ENCODE peak calls at places on chromosomes 7 and 10, in four cellular contexts. A is mesendoderm, I is IMR-90, H is H1. K is an unnamed sample.

GRCh38 chr7:55415173-55415778 is 50.1 kb downstream of the LANCL2 start:
- DNase-seq in I (peak), A (peak), H (peak), K (peak)

GRCh38 chr7:32921896-32922295 is 30.3 kb upstream of the KBTBD2 start:
- DNase-seq in A (no peak), H (no peak), I (peak), K (no peak)

GRCh38 chr10:18334116-18334867 is 194.1 kb downstream of the CACNB2 start:
- DNase-seq in A (no peak), H (no peak), I (peak), K (no peak)

GRCh38 chr7:32091608-32092210 is 21.5 kb upstream of the PDE1C start:
- DNase-seq in H (no peak), I (no peak), A (no peak), K (no peak)

GRCh38 chr7:159096736-159097581 is 47.7 kb downstream of the VIPR2 start:
- DNase-seq in I (no peak), A (no peak), H (peak), K (peak)

GRCh38 chr10:70651661-70652060 is 20.6 kb upstream of the ADAMTS14 start:
- DNase-seq in I (no peak), H (no peak), A (peak), K (no peak)

GRCh38 chr7:39952378-39952777 is 2.3 kb downstream of the CDK13 start:
- DNase-seq in I (peak), H (no peak), A (no peak), K (no peak)

GRCh38 chr7:46554688-46555422 is 633.8 kb upstream of the IGFBP3 start:
- DNase-seq in A (peak), I (peak), H (no peak), K (no peak)

GRCh38 chr7:101273126-101273525 is 28.2 kb upstream of the FIS1 start:
- DNase-seq in H (no peak), A (no peak), I (no peak), K (no peak)

GRCh38 chr10:114507449-114507848 is 103.1 kb upstream of the AFAP1L2 start:
- DNase-seq in A (no peak), H (no peak), I (no peak), K (no peak)

GRCh38 chr7:112452102-112452888 is 2.0 kb downstream of the IFRD1 start:
- DNase-seq in I (peak), A (peak), H (peak), K (peak)

GRCh38 chr10:82319558-82319957 is 444.6 kb downstream of the NRG3 start:
- DNase-seq in I (no peak), A (peak), H (no peak), K (peak)

GRCh38 chr7:147547252-147547897 is 1043.2 kb upstream of the C7orf33 start:
- DNase-seq in H (peak), A (peak), I (peak), K (peak)

GRCh38 chr10:97573021-97573420 is 442 bp downstream of the ANKRD2 start:
- DNase-seq in I (peak), A (no peak), H (no peak), K (no peak)

GRCh38 chr10:18164771-18165361 is 24.6 kb downstream of the CACNB2 start:
- DNase-seq in I (peak), A (no peak), H (no peak), K (no peak)

GRCh38 chr10:89355373-89355772 is 22.5 kb upstream of the IFIT1B start:
- DNase-seq in I (peak), H (no peak), A (no peak), K (no peak)

GRCh38 chr10:101625821-101626412 is 37.8 kb downstream of the DPCD start:
- DNase-seq in H (no peak), I (no peak), A (no peak), K (no peak)

GRCh38 chr10:6023661-6024333 is 38.4 kb downstream of the IL2RA start:
- DNase-seq in A (no peak), H (no peak), I (no peak), K (no peak)

GRCh38 chr7:140654661-140655060 is 14.0 kb upstream of the DENND2A start:
- DNase-seq in H (no peak), I (no peak), A (no peak), K (no peak)

GRCh38 chr10:1665681-1666080 is 71.6 kb downstream of the ADARB2 start:
- DNase-seq in A (no peak), H (no peak), I (no peak), K (no peak)

GRCh38 chr7:80552304-80552703 is 40.4 kb upstream of the GNAT3 start:
- DNase-seq in I (peak), H (no peak), A (no peak), K (no peak)

GRCh38 chr7:54546986-54547314 is 4.8 kb downstream of the VSTM2A start:
- DNase-seq in A (no peak), H (no peak), I (no peak), K (no peak)

GRCh38 chr7:134458341-134458805 is 527 bp downstream of the AKR1B1 start:
- DNase-seq in H (peak), I (peak), A (peak), K (peak)

GRCh38 chr7:127362364-127363027 is 30.0 kb downstream of the ZNF800 start:
- DNase-seq in I (no peak), H (no peak), A (no peak), K (no peak)

DNA sequence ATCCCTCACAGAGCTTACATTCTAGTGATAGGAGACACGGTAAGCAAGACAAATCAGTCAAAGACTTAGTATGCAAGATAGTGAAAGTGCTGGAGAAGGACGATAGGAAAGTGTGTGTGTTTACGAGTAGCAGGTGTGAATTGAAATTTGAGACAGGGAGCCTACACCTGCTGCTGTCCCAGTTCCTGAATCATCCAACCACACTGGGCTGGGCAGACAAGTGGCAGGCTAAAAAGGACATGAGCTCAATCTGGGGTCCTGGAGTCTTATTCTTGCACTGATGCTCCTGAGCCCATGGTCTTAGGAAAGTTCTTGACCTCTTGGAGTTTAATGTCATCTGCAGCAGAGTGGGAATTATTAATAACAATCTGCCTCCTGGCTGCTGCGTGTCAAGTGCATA is 16.2 kb downstream of the RBP3 start:
- DNase-seq in A (no peak), I (no peak), H (no peak), K (no peak)
- H4K5ac ChIP-seq in A (no peak), I (no peak), H (no peak), K (no peak)

GRCh38 chr10:78578929-78579328 is 489.8 kb upstream of the ZMIZ1 start:
- DNase-seq in A (no peak), H (no peak), I (peak), K (no peak)

GRCh38 chr10:78579586-78579985 is 489.2 kb upstream of the ZMIZ1 start:
- DNase-seq in A (no peak), H (no peak), I (no peak), K (no peak)

GRCh38 chr10:78579995-78580394 is 488.8 kb upstream of the ZMIZ1 start:
- DNase-seq in A (no peak), H (no peak), I (no peak), K (no peak)

GRCh38 chr10:78582540-78582939 is 486.2 kb upstream of the ZMIZ1 start:
- DNase-seq in A (no peak), H (no peak), I (no peak), K (no peak)

DNA sequence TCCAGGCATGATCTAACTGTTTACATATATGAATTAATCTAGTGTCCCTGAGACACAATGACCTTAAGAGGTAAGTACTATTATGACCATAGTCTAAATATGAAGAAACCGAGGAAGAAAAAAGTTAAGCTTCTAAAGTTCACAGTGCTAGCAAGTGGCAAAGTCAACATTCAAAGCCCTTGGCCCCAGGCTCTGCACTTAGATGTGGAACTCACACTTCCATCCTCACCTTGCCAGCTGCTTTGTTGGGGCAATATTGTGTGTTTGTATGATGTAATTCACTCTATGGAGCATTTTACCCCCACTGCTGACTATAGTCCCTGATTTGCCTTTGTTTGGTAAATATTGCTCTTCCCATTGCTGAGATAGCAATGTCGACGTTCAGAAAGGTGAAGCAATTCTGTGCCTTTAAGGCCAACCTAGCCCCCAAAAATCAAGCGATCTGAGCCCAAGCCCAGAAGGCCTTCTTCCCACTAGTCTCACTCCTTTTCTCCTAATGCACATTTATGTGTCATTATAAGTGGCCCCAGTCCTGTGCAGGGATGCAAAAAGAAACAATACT is 487.6 kb upstream of the ZMIZ1 start:
- DNase-seq in H (no peak), A (no peak), I (no peak), K (no peak)
- H2BK120ac ChIP-seq in H (no peak), A (no peak), I (no peak), K (no peak)

DNA sequence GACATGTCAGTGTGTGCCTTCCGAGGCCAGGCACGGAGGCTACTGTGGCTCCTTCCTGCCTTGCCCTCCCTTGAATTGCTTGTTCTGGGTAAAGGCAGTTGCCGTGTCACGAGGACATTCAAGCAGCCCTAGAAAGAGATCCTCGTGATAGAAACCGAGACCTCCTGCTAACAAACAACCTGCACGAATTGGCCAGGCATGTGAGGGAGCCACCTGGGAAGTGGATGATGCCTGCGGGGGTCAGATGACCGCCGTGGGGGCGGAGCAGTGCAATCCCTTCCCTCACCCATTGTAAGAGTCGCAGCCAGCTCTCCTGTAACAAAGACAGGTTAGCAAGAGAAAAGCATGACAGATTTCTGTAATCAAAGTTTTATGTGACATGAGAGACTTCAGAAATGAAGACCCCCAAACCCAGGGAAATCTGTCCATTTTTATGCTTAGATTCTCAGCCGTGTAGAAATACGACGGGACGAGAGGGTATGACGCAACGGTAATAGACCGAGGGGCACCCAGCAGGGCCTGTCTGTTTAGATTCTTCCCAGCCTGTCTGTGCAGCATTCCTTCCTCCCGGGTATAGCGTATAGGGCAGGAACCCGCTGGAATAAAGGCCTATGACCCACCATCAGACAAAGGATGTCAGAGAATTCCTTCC is 241.7 kb downstream of the GATA3 start:
- DNase-seq in H (peak), A (peak), I (no peak), K (peak)
- H4K5ac ChIP-seq in H (no peak), A (no peak), I (no peak), K (peak)

GRCh38 chr7:129952164-129952652 is 552 bp downstream of the UBE2H start:
- DNase-seq in H (peak), A (peak), I (no peak), K (peak)
- H2BK120ac ChIP-seq in H (no peak), A (peak), I (peak), K (no peak)

GRCh38 chr7:29883462-29884398 is 77.4 kb downstream of the WIPF3 start:
- DNase-seq in H (peak), A (peak), I (no peak), K (peak)

GRCh38 chr7:29882481-29882880 is 76.2 kb downstream of the WIPF3 start:
- DNase-seq in I (no peak), A (no peak), H (no peak), K (no peak)

GRCh38 chr7:29886827-29887226 is 80.5 kb downstream of the WIPF3 start:
- DNase-seq in I (no peak), A (no peak), H (no peak), K (no peak)

GRCh38 chr7:29885626-29886025 is 79.3 kb downstream of the WIPF3 start:
- DNase-seq in I (no peak), A (no peak), H (no peak), K (no peak)

GRCh38 chr7:29884399-29885272 is 78.3 kb downstream of the WIPF3 start:
- DNase-seq in I (no peak), A (peak), H (no peak), K (peak)
- H4K5ac ChIP-seq in I (no peak), A (no peak), H (peak), K (no peak)

DNA sequence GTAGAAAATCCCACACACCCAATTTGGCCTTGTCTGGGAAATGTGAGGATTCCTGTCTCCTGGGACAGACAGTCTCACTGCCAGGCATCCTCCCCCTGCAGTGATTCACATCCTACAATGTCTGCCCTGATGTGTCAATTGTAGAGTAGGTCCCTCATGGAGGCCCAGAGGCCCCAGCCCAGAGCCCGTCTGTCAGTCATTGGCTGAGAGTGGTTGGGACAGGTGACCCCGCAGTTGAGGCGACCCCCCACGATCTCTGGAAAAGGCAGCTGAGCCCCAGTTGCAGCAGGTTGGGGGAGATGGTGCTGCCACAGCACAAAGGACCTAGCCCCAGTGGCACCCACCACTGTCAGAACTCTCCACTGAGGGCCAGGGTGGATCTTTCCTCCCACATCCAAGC is 84.3 kb upstream of the INSIG1 start:
- DNase-seq in A (no peak), H (no peak), I (peak), K (no peak)
- H2BK120ac ChIP-seq in A (no peak), H (no peak), I (peak), K (no peak)

GRCh38 chr10:123229927-123230630 is 75.9 kb downstream of the BUB3 start:
- DNase-seq in A (no peak), H (peak), I (no peak), K (no peak)
- H4K5ac ChIP-seq in A (no peak), H (no peak), I (no peak), K (no peak)

GRCh38 chr10:43395571-43396060 is 13.4 kb downstream of the HNRNPF start:
- DNase-seq in H (no peak), A (no peak), I (peak), K (no peak)
- H2BK120ac ChIP-seq in H (no peak), A (no peak), I (no peak), K (no peak)

K was measured in H9.